ENCODE peak calls at places on chromosome X, in five cellular contexts. I is mammary epithelial cell, E is GM23248, H is A549, O is endothelial cell of umbilical vein. B is an unnamed sample.

GRCh38 chrX:16671005-16671404 is 21.0 kb downstream of the S100G start:
- DNase-seq in E (peak), I (peak), O (peak), H (peak), B (peak)

GRCh38 chrX:3449287-3449686 is 102.8 kb upstream of the MXRA5 start:
- DNase-seq in H (no peak), I (no peak), O (no peak), E (peak), B (no peak)

GRCh38 chrX:70960728-70961127 is 29.8 kb upstream of the SLC7A3 start:
- DNase-seq in H (peak), O (no peak), I (no peak), E (peak), B (peak)

GRCh38 chrX:1093112-1093511 is 119.3 kb downstream of the CRLF2 start:
- DNase-seq in I (no peak), O (no peak), E (no peak), H (no peak), B (no peak)

GRCh38 chrX:150543230-150544155 is 24.9 kb upstream of the MTM1 start:
- DNase-seq in H (no peak), O (no peak), I (no peak), E (no peak), B (no peak)

GRCh38 chrX:104085919-104086318 is 9.9 kb upstream of the TMSB15C start:
- DNase-seq in I (no peak), O (no peak), E (no peak), H (no peak), B (no peak)

GRCh38 chrX:102345916-102346315 is 93.9 kb downstream of the NXF2B start:
- DNase-seq in O (peak), I (peak), H (peak), E (peak), B (peak)

GRCh38 chrX:42948723-42949122 is 170.8 kb upstream of the PPP1R2C start:
- DNase-seq in O (peak), H (no peak), E (no peak), I (no peak), B (no peak)

GRCh38 chrX:33273521-33273920 is 62.2 kb upstream of the DMD start:
- DNase-seq in I (peak), H (no peak), O (no peak), E (no peak), B (no peak)

GRCh38 chrX:104488811-104489210 is 77.2 kb upstream of the IL1RAPL2 start:
- DNase-seq in I (peak), O (no peak), E (peak), H (no peak), B (no peak)

GRCh38 chrX:154412468-154412867 is 1.1 kb downstream of the TAFAZZIN start:
- DNase-seq in H (no peak), E (peak), O (no peak), I (no peak), B (no peak)

GRCh38 chrX:119692241-119693031 is 532 bp downstream of the SEPTIN6 start:
- DNase-seq in O (peak), I (peak), H (peak), E (peak), B (peak)

GRCh38 chrX:129737921-129738320 is 858 bp upstream of the XPNPEP2 start:
- DNase-seq in E (peak), O (no peak), H (no peak), I (peak), B (no peak)

GRCh38 chrX:14832151-14832550 is 40.7 kb downstream of the FANCB start:
- DNase-seq in H (no peak), E (peak), O (no peak), I (no peak), B (no peak)

GRCh38 chrX:10617964-10618342 is 2.4 kb downstream of the MID1 start:
- DNase-seq in I (peak), E (peak), O (peak), H (peak), B (peak)

GRCh38 chrX:116490091-116490490 is 27.3 kb upstream of the CT83 start:
- DNase-seq in O (peak), I (no peak), E (peak), H (peak), B (peak)

GRCh38 chrX:112968351-112969133 is 127.9 kb upstream of the AMOT start:
- DNase-seq in H (no peak), I (peak), E (peak), O (no peak), B (no peak)

GRCh38 chrX:3582421-3582820 is 131.0 kb downstream of the PRKX start:
- DNase-seq in H (no peak), E (no peak), I (no peak), O (no peak), B (no peak)

GRCh38 chrX:63784902-63785692 is at the start of gene ARHGEF9:
- DNase-seq in I (no peak), O (no peak), E (peak), H (no peak), B (no peak)

DNA sequence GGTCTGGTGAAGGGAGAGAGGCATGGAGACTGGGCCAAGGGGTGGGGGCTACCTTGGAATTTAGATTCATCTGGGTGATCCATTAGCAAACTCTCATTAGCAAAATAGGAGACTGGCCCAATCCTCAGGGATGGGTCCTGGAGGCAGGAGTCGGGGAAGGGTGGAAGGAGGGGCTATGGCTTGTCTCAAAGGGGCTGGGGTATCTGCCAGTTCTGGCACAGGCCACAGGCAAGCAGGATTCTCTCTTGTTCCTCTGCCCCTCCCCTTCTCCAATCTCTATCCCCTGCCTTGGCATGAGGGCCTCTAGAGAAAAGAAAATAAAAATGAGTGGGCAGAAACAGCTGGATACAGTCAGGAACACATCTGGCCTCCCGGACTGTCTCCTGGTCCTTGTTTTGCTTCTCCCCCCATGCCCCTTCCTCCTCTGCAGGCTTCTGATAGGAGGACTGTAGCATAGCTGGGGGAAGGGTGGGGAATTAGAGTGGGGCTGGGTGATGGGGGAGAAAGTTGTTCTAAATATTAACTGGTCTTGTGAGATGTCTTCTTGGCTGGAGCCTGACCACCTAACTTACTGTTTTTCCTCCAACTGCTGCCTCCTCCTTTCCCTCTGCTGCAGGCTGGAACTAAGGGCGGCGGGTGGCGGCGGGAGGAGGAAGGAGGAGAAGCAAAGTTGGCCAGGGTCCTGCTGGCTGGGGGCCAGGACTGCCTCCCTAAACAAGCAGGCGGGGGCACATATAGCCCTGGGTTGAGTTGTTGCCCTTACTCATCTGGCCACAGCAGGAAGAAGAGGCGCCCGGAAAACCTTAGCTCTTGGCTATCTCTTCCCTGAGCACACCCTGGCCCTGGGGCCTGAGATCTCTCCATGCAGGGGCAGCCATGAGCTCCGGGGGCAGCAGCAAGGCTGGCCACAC is 53.3 kb upstream of the LAS1L start:
- DNase-seq in E (peak), H (peak), O (peak), I (peak), B (peak)
- H3K4me3 ChIP-seq in E (peak), H (no peak), O (no peak), I (peak), B (peak)

DNA sequence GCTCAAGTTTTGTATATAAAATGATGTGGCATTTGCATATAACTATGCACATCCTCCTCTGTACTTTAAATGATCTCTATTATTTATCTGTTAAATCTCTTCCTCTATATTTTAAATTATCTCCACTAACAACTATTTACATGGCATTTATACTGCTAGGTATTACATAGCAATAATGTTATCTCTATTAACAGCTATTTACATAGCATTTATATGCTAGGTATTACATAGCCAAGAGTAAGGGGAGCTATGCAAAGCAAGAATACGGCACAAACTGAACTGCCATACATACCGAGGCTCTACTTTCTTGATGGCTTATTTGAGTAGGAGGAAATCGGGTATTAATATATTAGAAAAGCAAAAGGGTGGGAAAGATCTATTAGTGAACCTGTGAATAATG is 12.7 kb downstream of the RPS6KA6 start:
- DNase-seq in E (no peak), O (no peak), H (no peak), I (no peak), B (no peak)
- H3K27ac ChIP-seq in E (no peak), O (no peak), H (no peak), I (no peak), B (no peak)

DNA sequence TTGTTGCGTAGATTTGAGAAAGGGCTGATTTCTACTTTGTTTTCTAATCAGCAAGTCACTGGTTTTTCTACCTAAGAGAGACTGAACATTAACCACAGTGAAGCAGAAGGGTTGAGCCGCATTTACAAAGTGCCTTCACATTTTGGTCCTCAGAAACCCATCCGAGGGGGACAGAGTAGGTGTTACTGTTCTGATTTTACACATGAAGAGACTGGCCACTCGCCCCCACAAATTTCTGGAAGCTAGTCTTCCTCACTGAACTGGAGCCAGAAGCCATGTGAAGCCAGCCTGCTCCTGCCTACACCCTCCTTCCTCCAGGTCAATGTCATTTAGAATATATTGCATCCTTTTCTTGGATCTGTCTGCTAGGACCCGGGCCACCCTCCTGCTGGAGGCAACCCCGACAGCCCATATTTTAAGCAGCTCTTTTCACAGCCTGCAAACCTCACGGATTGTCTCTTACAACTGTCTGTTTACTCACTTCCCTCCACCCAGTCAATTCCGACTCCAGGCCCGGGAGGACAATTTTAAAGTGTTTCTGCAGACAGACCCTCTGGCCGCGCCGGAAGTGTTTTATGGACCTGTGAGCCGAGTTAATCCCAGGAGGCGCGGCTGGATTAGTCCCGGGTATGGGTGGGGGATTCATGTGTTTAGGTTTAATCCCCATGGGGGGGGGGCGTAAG is 73.2 kb upstream of the BCOR start:
- DNase-seq in H (no peak), E (peak), I (no peak), O (no peak), B (peak)
- H3K4me3 ChIP-seq in H (no peak), E (peak), I (no peak), O (peak), B (peak)

GRCh38 chrX:77793950-77794349 is 7.9 kb upstream of the ATRX start:
- DNase-seq in O (no peak), I (peak), E (no peak), H (no peak), B (no peak)
- H3K27ac ChIP-seq in O (no peak), I (no peak), E (no peak), H (no peak), B (no peak)

DNA sequence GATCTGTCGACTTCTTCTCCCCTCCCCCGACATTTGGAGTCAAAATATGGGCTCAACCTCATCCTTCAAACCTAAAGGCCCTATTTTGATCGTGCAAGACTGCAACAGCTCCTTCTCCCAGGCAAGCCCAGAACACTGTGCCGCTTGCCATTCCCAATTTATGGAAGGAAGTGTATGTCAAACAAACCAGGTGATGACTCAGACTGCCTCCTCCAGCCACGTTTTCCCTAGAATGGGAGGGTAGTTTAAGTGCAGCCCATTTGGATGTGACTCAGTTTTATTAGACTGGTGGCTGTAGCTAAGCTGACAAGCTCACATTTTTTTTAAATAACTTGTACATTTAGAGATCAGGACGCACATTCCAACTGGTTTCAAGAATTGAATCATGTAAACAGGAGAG is 570.4 kb upstream of the DIPK2B start:
- DNase-seq in H (peak), I (peak), O (peak), E (peak), B (peak)
- H3K4me3 ChIP-seq in H (peak), I (peak), O (peak), E (peak), B (peak)

DNA sequence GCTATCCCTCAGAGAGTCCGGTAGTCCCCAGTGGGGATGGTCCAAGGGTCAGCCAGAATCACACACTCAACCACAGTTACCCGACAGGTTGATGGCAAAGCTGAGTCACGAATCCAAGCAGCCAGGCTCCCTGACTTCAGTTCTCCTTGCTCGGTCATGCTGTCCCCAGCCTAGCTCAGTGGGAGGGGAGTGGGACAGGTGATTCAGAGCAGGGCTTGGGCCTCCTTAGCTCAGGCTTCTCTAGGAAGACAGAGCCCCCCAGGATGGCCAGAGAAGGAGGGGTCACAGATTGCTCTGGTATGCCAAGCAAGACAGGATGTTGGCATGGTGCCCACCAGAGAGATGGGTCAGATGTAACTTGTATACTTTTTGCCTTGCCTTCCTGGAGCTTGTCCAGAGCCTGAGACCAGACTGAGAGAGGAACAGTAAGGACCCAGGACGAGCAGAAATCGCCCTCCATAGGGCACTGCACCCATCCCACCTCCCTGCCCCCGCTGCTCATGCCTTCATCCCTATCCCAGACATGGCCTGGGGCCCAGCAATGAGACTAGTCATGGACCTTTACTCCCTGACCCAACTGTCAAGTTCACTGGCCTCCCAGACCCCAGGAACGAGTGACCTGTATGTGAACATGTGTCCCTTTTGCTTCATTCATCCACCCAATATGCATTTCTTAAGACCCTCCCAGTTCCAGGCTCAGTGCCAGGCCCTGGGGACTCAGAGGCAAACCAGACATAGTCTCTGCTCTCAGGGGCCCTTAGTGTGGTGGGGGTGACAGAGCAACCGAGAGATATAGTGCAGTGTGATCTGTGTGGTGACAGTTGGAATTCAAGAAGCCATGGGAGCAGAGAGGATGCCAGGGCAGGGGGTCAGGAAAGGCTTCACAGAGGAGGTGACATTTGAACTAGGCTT is 66.8 kb downstream of the EFNB1 start:
- DNase-seq in H (peak), O (peak), I (peak), E (peak), B (peak)
- H3K27ac ChIP-seq in H (no peak), O (peak), I (peak), E (no peak), B (peak)

GRCh38 chrX:9282325-9282724 is 182.5 kb upstream of the TBL1X start:
- DNase-seq in I (no peak), O (no peak), H (no peak), E (no peak), B (no peak)

GRCh38 chrX:9279271-9279596 is 185.6 kb upstream of the TBL1X start:
- DNase-seq in H (no peak), I (no peak), O (no peak), E (peak), B (no peak)

GRCh38 chrX:9273744-9274143 is 191.1 kb upstream of the TBL1X start:
- DNase-seq in O (no peak), H (no peak), E (no peak), I (no peak), B (no peak)

DNA sequence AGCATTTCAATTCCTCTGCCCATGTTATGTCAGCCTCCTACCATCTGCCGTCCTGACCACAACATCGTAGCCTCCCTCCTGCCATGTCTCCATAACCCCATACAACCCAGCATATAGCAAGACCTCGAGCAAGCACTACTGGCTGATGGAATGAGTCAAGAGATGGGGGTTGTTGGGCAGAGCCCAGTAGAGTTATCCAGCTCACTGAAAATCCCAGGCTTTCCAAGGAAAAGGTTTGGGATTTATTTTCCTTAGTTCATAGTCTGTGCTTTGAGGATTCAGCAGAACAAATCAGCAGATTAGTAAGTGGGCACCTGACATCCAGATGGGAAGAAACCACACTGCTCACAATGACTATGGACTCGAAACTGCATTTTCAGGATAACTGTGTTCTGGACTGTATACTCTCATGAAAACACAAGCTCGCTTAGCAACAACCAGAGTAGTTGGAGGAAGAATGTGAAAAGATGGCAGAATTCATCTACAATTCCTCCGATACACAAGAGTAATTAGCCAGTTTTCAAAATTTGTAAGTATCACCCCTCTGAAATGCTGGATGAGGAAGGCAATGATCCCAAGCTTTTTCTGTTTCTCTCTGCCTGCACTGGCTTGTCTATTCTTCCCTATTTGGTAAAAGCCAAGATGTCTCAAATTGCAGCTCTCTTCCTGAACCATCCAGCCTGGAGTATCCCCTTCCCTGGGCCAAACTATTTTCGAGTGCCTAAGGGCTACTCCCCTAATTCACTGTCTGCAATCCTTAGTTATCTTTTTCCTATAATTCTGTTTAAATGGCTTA is 186.2 kb upstream of the TBL1X start:
- DNase-seq in H (no peak), E (peak), O (no peak), I (no peak), B (no peak)
- H3K4me3 ChIP-seq in H (no peak), E (peak), O (no peak), I (no peak), B (no peak)

DNA sequence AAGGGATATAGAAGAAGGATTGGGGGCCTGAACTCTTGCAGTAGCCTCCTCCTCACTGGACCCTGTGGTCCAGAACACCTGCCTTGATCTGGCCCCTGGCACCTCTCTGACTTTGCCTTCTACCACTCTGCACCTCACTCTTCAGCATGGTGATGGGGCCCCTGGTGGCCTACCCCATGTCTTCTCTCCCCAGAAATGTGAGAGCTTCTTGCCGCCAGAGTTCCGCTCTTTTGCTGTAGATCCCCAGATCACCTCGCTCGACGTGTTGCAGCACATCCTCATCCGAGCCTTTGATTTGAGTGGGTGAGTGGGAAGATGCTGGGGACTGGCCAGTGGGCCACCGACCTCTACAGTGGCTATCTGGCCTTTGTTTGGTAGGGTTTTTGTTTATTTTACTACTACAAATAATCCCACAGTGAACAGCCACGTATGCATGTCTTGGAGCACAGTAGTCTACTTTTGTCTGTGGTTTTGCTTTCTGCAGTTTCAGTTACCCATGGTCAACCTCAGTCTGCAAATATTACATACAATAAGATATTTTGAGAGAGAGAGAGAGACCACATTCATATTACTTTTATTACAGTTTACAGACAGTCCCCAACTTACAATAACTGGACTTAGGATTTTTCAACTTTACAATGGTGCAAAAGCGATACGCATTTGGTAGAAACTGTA is 1.8 kb downstream of the TBC1D25 start:
- DNase-seq in H (no peak), I (no peak), E (no peak), O (no peak), B (no peak)
- H3K27ac ChIP-seq in H (no peak), I (no peak), E (no peak), O (no peak), B (no peak)